ENCODE peak calls at places on chromosome 5, in ten cellular contexts. G, R, L, O, W, J, E, V, B and X are unnamed samples.

GRCh38 chr5:150120617-150121447 is 34.5 kb upstream of the CSF1R start:
- DNase-seq in R (no peak), B (no peak), E (no peak), J (no peak), O (no peak), V (no peak), W (no peak), L (no peak), G (peak; percentile 3), X (no peak)

GRCh38 chr5:105726093-105726492 is 1944.6 kb downstream of the EFNA5 start:
- DNase-seq in G (no peak), R (no peak), L (no peak), O (no peak), E (no peak), W (no peak), B (no peak), V (no peak), J (no peak), X (no peak)

GRCh38 chr5:642481-642880 is 30.3 kb downstream of the CEP72 start:
- DNase-seq in B (no peak), V (no peak), R (no peak), L (no peak), J (no peak), O (no peak), E (no peak), W (no peak), G (no peak), X (no peak)

GRCh38 chr5:14917719-14918118 is 46.1 kb upstream of the ANKH start:
- DNase-seq in G (no peak), R (peak; percentile 60), L (no peak), W (no peak), O (no peak), E (no peak), V (no peak), J (no peak), B (no peak), X (peak; percentile 71)

GRCh38 chr5:147404706-147405105 is 105.2 kb downstream of the DPYSL3 start:
- DNase-seq in B (no peak), L (peak; percentile 23), V (no peak), J (no peak), O (no peak), G (no peak), R (no peak), E (no peak), W (no peak), X (peak; percentile 31)

GRCh38 chr5:181221792-181222629 is 1.1 kb upstream of the TRIM41 start:
- DNase-seq in B (peak; percentile 97), L (peak; percentile 97), G (peak; percentile 96), V (peak; percentile 91), O (peak; percentile 95), R (peak; percentile 94), J (peak; percentile 99), W (peak; percentile 98), E (peak; percentile 91), X (peak; percentile 97)

GRCh38 chr5:114237766-114238165 is 124.1 kb upstream of the KCNN2 start:
- DNase-seq in R (no peak), E (no peak), L (peak; percentile 13), G (no peak), W (peak; percentile 92), J (no peak), B (no peak), V (no peak), O (peak; percentile 38), X (peak; percentile 68)

GRCh38 chr5:14588758-14589543 is 7.4 kb downstream of the OTULINL start:
- DNase-seq in W (peak; percentile 71), O (no peak), R (no peak), G (no peak), V (no peak), L (no peak), B (no peak), J (peak; percentile 45), E (no peak), X (no peak)

GRCh38 chr5:79301046-79301712 is 65.2 kb downstream of the JMY start:
- DNase-seq in L (no peak), E (no peak), G (no peak), W (no peak), R (peak; percentile 20), B (no peak), O (no peak), V (no peak), J (no peak), X (peak; percentile 30)
- H3K4me3 ChIP-seq in L (no peak overlapping the region), E (no peak overlapping the region), G (no peak overlapping the region), W (no peak overlapping the region), R (no peak overlapping the region), B (no peak overlapping the region), O (no peak overlapping the region), V (no peak overlapping the region), J (no peak overlapping the region), X (no peak overlapping the region)

GRCh38 chr5:142330444-142330843 is 5.6 kb upstream of the SPRY4 start:
- DNase-seq in O (no peak), R (no peak), J (no peak), E (no peak), G (no peak), W (no peak), B (no peak), V (no peak), L (no peak), X (no peak)
- H3K4me3 ChIP-seq in O (no peak overlapping the region), R (no peak overlapping the region), J (no peak overlapping the region), E (no peak overlapping the region), G (no peak overlapping the region), W (no peak overlapping the region), B (no peak overlapping the region), V (no peak overlapping the region), L (no peak overlapping the region), X (no peak overlapping the region)

DNA sequence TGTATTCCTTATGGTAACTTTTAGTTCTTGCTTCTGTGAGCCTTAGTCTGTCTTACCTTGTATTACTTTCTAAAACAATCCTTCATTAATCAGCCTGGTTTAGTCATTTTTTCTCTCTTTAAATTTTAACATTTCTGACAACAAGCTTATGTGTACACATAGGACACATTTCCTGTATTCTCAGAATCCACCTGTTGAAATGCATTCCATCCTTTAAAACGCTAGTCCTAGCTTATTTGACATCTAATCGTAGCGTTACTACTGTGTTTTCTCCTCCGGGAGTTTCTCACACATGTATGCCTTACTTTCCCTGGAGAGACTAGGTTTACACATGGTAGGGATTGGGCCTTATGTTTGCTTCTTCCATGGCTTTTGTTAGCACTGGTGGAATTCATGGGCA is 3.8 kb downstream of the TARS1 start:
- DNase-seq in O (no peak), E (no peak), L (no peak), J (no peak), R (no peak), G (no peak), W (no peak), V (no peak), B (no peak), X (no peak)
- H3K4me3 ChIP-seq in O (no peak overlapping the region), E (no peak overlapping the region), L (no peak overlapping the region), J (no peak overlapping the region), R (no peak overlapping the region), G (no peak overlapping the region), W (no peak overlapping the region), V (no peak overlapping the region), B (no peak overlapping the region), X (no peak overlapping the region)

GRCh38 chr5:59760798-59761348 is 132.7 kb downstream of the PDE4D start:
- DNase-seq in E (no peak), L (peak; percentile 23), V (no peak), B (no peak), W (peak; percentile 92), J (no peak), R (peak; percentile 20), O (no peak), G (no peak), X (peak; percentile 83)
- H3K4me3 ChIP-seq in E (no peak overlapping the region), L (no peak overlapping the region), V (no peak overlapping the region), B (no peak overlapping the region), W (no peak overlapping the region), J (no peak overlapping the region), R (no peak overlapping the region), O (no peak overlapping the region), G (no peak overlapping the region), X (no peak overlapping the region)

GRCh38 chr5:122163151-122164069 is 34.1 kb downstream of the ZNF474 start:
- DNase-seq in L (no peak), R (peak; percentile 96), O (no peak), W (peak; percentile 91), E (peak; percentile 16), V (no peak), J (no peak), B (no peak), G (no peak), X (peak; percentile 98)
- H3K4me3 ChIP-seq in L (no peak overlapping the region), R (no peak overlapping the region), O (no peak overlapping the region), W (peak overlapping the region; percentile 36), E (no peak overlapping the region), V (no peak overlapping the region), J (no peak overlapping the region), B (no peak overlapping the region), G (no peak overlapping the region), X (peak overlapping the region; percentile 16)

GRCh38 chr5:154474957-154475334 is 3.1 kb downstream of the HAND1 start:
- DNase-seq in V (no peak), J (no peak), B (no peak), O (no peak), R (no peak), E (no peak), G (no peak), W (no peak), L (no peak), X (no peak)

GRCh38 chr5:154476343-154477213 is 1.4 kb downstream of the HAND1 start:
- DNase-seq in J (no peak), E (peak; percentile 66), G (no peak), V (no peak), B (no peak), W (no peak), R (no peak), L (no peak), O (no peak), X (no peak)

GRCh38 chr5:154477382-154478223 is 424 bp downstream of the HAND1 start:
- DNase-seq in V (no peak), W (peak; percentile 29), B (no peak), L (no peak), R (peak; percentile 21), O (no peak), G (peak; percentile 74), J (no peak), E (peak; percentile 77), X (peak; percentile 19)

GRCh38 chr5:154474267-154474956 is 3.6 kb downstream of the HAND1 start:
- DNase-seq in O (no peak), L (no peak), W (no peak), E (peak; percentile 24), V (no peak), B (no peak), G (no peak), J (no peak), R (no peak), X (no peak)

DNA sequence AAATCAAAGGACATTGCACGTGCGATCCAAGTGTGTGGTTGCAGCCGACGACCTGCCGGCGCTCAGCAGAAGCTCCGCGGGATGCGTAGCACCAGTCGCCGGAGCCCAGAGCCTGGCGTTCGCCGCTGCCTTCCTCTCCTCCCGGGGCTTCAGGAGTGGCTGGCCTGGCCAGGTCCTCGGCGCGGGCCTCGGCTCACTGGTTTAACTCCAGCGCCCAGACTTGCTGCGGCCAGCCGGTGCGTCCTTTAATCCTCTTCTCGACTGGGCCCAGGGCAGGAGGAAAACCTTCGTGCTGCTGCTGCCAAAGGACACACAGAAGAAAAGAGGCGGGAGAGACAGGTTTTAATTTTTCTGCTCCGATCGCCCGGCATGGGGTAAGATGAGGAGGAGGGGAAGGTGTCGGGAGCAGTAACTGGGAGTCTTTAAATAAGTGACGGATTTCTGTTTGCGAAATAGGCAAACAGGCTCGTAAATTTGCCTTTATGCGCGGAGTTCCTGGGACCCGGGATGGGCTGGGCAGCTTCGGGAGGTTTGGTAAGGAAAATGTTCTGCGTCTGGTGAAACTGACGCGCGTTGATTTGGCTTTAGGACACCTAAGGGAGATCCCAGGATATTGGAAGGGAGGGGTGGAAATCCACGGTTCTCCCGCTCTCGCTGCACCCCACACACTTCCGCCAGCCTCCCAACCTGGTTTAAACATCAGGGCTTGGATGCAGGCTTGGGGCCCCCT is 2.2 kb downstream of the HAND1 start:
- DNase-seq in B (no peak), E (peak; percentile 85), J (no peak), R (no peak), W (peak; percentile 20), O (no peak), L (no peak), V (no peak), G (no peak), X (no peak)
- H3K4me3 ChIP-seq in B (peak overlapping the region; percentile 51), E (no peak overlapping the region), J (peak overlapping the region; percentile 11), R (no peak overlapping the region), W (no peak overlapping the region), O (no peak overlapping the region), L (no peak overlapping the region), V (peak overlapping the region; percentile 75), G (no peak overlapping the region), X (no peak overlapping the region)